ENCODE peak calls at places on chromosome 3, in ten cellular contexts. I, P, S, W, E, J, M, Q, O and B are unnamed samples.

GRCh38 chr3:180909369-180910127 is 2.9 kb upstream of the FXR1 start:
- DNase-seq in E (no peak), W (no peak), O (no peak), M (no peak), Q (no peak), P (no peak), J (no peak), S (no peak), I (no peak), B (no peak)

GRCh38 chr3:20185364-20185732 is 658 bp downstream of the SGO1 start:
- DNase-seq in E (no peak), W (peak; percentile 21), J (peak; percentile 6), O (no peak), Q (no peak), S (no peak), I (no peak), P (peak; percentile 16), M (no peak), B (no peak)

GRCh38 chr3:154862265-154862664 is 217.9 kb upstream of the MME start:
- DNase-seq in S (no peak), I (no peak), E (no peak), P (no peak), J (peak; percentile 60), Q (no peak), M (no peak), W (no peak), O (no peak), B (no peak)

GRCh38 chr3:48428863-48429415 is 947 bp downstream of the PLXNB1 start:
- DNase-seq in O (peak; percentile 53), P (peak; percentile 20), M (peak; percentile 40), J (no peak), Q (peak; percentile 56), S (no peak), E (peak; percentile 57), I (peak; percentile 57), W (no peak), B (peak; percentile 47)

GRCh38 chr3:141764946-141765345 is 1.7 kb downstream of the GRK7 start:
- DNase-seq in J (no peak), E (no peak), I (no peak), O (no peak), M (no peak), P (peak; percentile 65), Q (no peak), W (no peak), S (no peak), B (no peak)

GRCh38 chr3:47850062-47850802 is 47.3 kb downstream of the DHX30 start:
- DNase-seq in M (no peak), W (peak; percentile 44), Q (no peak), E (no peak), J (no peak), I (no peak), P (peak; percentile 48), S (no peak), O (no peak), B (no peak)

GRCh38 chr3:16849240-16849639 is 35.5 kb upstream of the PLCL2 start:
- DNase-seq in J (peak; percentile 73), S (no peak), O (peak; percentile 56), P (peak; percentile 56), E (peak; percentile 60), Q (peak; percentile 61), M (peak; percentile 65), I (peak; percentile 31), W (no peak), B (peak; percentile 52)

GRCh38 chr3:152193673-152194267 is 75.0 kb upstream of the MBNL1 start:
- DNase-seq in I (no peak), W (no peak), O (no peak), J (no peak), S (no peak), P (no peak), Q (no peak), M (no peak), E (no peak), B (peak; percentile 19)

GRCh38 chr3:151795276-151795675 is 18.6 kb upstream of the AADAC start:
- DNase-seq in W (peak; percentile 54), S (no peak), M (no peak), O (no peak), I (no peak), E (no peak), Q (no peak), J (peak; percentile 86), P (peak; percentile 85), B (no peak)

GRCh38 chr3:187943677-187944390 is 198.6 kb upstream of the BCL6 start:
- DNase-seq in W (peak; percentile 81), M (no peak), S (no peak), J (no peak), I (no peak), P (no peak), E (no peak), O (no peak), Q (no peak), B (no peak)

GRCh38 chr3:162354343-162354742 is 857.7 kb downstream of the OTOL1 start:
- DNase-seq in P (no peak), E (no peak), Q (no peak), O (no peak), M (no peak), I (no peak), S (no peak), J (peak; percentile 78), W (no peak), B (no peak)

GRCh38 chr3:173429527-173429926 is 32.0 kb downstream of the NLGN1 start:
- DNase-seq in P (no peak), M (no peak), E (no peak), Q (no peak), J (no peak), O (no peak), S (no peak), W (no peak), I (no peak), B (no peak)

GRCh38 chr3:195756935-195757302 is 36.1 kb downstream of the MUC20 start:
- DNase-seq in P (peak; percentile 17), J (no peak), W (no peak), S (no peak), E (no peak), I (no peak), O (no peak), M (no peak), Q (no peak), B (no peak)

DNA sequence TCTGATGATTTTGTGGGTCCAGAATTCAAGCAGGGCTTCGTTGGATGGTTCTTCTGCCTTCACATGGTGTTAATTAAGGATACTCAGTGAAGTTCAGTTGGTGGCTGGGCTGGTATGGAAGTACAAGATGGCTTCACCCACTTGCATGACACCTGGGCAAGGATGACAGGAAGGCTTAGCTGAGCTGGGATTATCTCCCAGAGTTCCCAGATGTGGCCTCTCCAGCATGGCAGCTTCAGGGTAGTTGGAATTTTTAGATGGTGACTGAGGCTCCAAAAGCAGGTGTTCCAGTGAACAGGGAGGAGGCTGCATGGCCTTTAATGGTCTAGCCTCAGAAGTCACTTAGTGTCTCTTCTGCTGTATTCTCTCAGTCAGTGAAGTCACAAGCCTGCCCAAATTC is 135.5 kb downstream of the THRB start:
- DNase-seq in P (no peak), W (no peak), O (no peak), E (no peak), S (no peak), I (no peak), M (no peak), Q (no peak), J (no peak), B (no peak)
- TF ChIP-seq CTCF in P (no peak), W (no peak), O (no peak), E (no peak), S (no peak), I (no peak), M (no peak), Q (no peak), J (no peak), B (no peak)

DNA sequence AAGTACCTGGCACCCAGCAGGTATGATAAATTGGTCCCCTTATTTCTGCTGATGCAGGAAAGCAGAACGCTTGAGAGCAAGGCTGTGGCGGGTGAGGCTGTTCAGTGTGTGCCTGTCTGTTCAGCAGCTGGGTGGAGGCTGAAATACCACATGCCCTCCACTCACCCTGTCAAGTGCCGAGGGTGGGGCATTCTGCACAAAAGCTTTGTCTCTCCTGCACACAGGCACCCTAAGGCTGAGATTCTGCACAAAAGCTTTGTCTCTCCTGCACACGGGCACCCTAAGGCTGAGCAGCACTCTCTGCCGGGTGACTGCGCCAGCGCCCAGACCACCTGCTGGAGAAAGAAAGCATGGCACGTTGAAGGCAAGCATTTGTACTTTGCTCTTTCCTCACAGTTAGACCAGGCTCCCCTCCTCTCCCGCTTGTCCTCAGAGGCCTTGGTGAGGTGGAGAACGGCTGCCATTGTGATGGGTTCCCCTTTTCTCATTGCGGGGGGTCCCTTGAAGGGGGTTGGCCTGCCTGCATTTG is 97.5 kb downstream of the BDH1 start:
- DNase-seq in E (no peak), J (no peak), W (peak; percentile 65), Q (no peak), I (no peak), O (no peak), P (no peak), M (peak; percentile 45), S (no peak), B (no peak)
- H3K4me1 ChIP-seq in E (peaks cover 10% of the 10 kb centered on the region), J (peaks cover 14% of the 10 kb centered on the region), W (peaks cover 28% of the 10 kb centered on the region), Q (no peaks in the 10 kb centered on the region), I (peaks cover 7% of the 10 kb centered on the region), O (peaks cover 14% of the 10 kb centered on the region), P (no peaks in the 10 kb centered on the region), M (peaks cover 28% of the 10 kb centered on the region), S (peaks cover 33% of the 10 kb centered on the region), B (peaks cover 10% of the 10 kb centered on the region)

DNA sequence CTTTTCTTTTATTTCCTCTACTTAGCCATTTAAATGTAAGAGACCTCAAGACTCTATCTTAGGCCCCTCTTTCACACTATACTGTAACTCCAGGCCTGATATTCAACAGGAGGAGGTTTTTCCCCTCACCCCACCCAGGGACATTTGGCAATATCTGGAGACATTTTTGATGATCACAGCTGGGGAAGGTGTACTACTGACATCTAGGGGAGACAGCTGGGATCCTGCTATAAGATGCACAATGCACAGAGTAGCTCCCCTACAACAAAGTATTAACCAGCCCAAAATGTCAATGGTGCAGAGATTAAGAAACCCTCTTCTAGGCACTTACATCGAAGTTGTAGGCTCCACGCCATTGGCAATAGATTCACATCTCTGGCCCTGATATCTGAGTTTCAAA is 517.5 kb upstream of the UBE2E2 start:
- DNase-seq in P (peak; percentile 3), J (no peak), M (no peak), S (no peak), O (no peak), I (no peak), W (peak; percentile 5), Q (no peak), E (no peak), B (no peak)
- TF ChIP-seq CTCF in P (no peak), J (no peak), M (no peak), S (peak; percentile 22), O (no peak), I (no peak), W (no peak), Q (no peak), E (no peak), B (no peak)

GRCh38 chr3:51967384-51968174 is at the start of gene PCBP4:
- DNase-seq in J (no peak), S (no peak), E (peak; percentile 61), I (peak; percentile 80), M (peak; percentile 74), P (peak; percentile 51), W (no peak), O (peak; percentile 78), Q (peak; percentile 74), B (peak; percentile 89)
- H3K4me1 ChIP-seq in J (peaks cover 15% of the 10 kb centered on the region), S (peaks cover 56% of the 10 kb centered on the region), E (peaks cover 69% of the 10 kb centered on the region), I (peaks cover 53% of the 10 kb centered on the region), M (peaks cover 90% of the 10 kb centered on the region), P (peaks cover 19% of the 10 kb centered on the region), W (peaks cover 13% of the 10 kb centered on the region), O (peaks cover 88% of the 10 kb centered on the region), Q (peaks cover 15% of the 10 kb centered on the region), B (peaks cover 55% of the 10 kb centered on the region)

GRCh38 chr3:75325716-75326115 is 338.4 kb upstream of the FRG2C start:
- DNase-seq in I (no peak), E (no peak), O (no peak), Q (no peak), P (no peak), J (no peak), W (no peak), S (no peak), M (no peak), B (no peak)
- TF ChIP-seq CTCF in I (no peak), E (no peak), O (no peak), Q (no peak), P (no peak), J (no peak), W (no peak), S (no peak), M (no peak), B (no peak)